ENCODE peak calls at places on chromosome 18, in nine cellular contexts. E, V, B, G, T, P, S, X and F are unnamed samples.

GRCh38 chr18:68922392-68922791 is 124.5 kb downstream of the CCDC102B start:
- DNase-seq in P (no peak), E (no peak), V (no peak), X (no peak), B (no peak), G (no peak), T (no peak), S (no peak), F (no peak)

GRCh38 chr18:2002604-2003003 is 568.7 kb downstream of the METTL4 start:
- DNase-seq in V (peak), X (no peak), E (no peak), T (no peak), P (no peak), G (no peak), S (no peak), B (no peak), F (no peak)

GRCh38 chr18:75167759-75168211 is 41.2 kb downstream of the PTGR3 start:
- DNase-seq in G (no peak), P (no peak), V (no peak), E (no peak), X (no peak), T (no peak), S (no peak), B (no peak), F (no peak)

GRCh38 chr18:61833387-61833786 is 59.4 kb downstream of the RNF152 start:
- DNase-seq in S (no peak), P (peak), E (no peak), V (peak), T (no peak), G (no peak), X (no peak), B (peak), F (no peak)

GRCh38 chr18:70072678-70073077 is 125.0 kb upstream of the CD226 start:
- DNase-seq in P (no peak), V (no peak), S (no peak), E (no peak), G (no peak), X (no peak), T (peak), B (no peak), F (peak)

GRCh38 chr18:67406678-67407077 is 109.8 kb downstream of the DSEL start:
- DNase-seq in E (no peak), X (no peak), P (no peak), T (no peak), V (no peak), G (no peak), B (no peak), S (no peak), F (no peak)

GRCh38 chr18:61531182-61531581 is 198.0 kb downstream of the CDH20 start:
- DNase-seq in B (no peak), S (no peak), E (no peak), T (no peak), P (no peak), G (peak), X (no peak), V (no peak), F (no peak)

GRCh38 chr18:34158881-34159690 is 65.6 kb downstream of the NOL4 start:
- DNase-seq in V (no peak), E (no peak), S (no peak), G (peak), B (no peak), T (no peak), P (no peak), X (peak), F (no peak)

GRCh38 chr18:23824704-23825103 is 135.5 kb downstream of the LAMA3 start:
- DNase-seq in E (no peak), B (no peak), P (peak), T (no peak), S (no peak), G (no peak), V (no peak), X (no peak), F (no peak)

GRCh38 chr18:23311346-23312103 is 141.6 kb upstream of the RIOK3 start:
- DNase-seq in B (peak), T (peak), X (peak), E (no peak), S (no peak), V (no peak), P (peak), G (no peak), F (peak)

GRCh38 chr18:9008709-9009635 is 93.5 kb upstream of the NDUFV2 start:
- DNase-seq in E (no peak), T (no peak), X (no peak), G (no peak), B (no peak), S (no peak), V (no peak), P (no peak), F (no peak)

GRCh38 chr18:8450013-8450412 is 159.2 kb upstream of the RAB12 start:
- DNase-seq in T (no peak), X (no peak), G (no peak), P (peak), V (no peak), S (no peak), B (no peak), E (no peak), F (no peak)

GRCh38 chr18:26863122-26863879 is 2.2 kb downstream of the AQP4 start:
- DNase-seq in V (no peak), E (no peak), X (peak), P (no peak), S (no peak), T (no peak), G (peak), B (no peak), F (no peak)

GRCh38 chr18:58915006-58915799 is 50.5 kb downstream of the ZNF532 start:
- DNase-seq in E (no peak), V (no peak), B (no peak), S (no peak), X (no peak), T (peak), P (no peak), G (no peak), F (no peak)

GRCh38 chr18:35919179-35919578 is 53.3 kb upstream of the RMP24 start:
- DNase-seq in E (no peak), T (no peak), G (no peak), X (no peak), V (no peak), B (no peak), P (no peak), S (no peak), F (no peak)

GRCh38 chr18:70046796-70047195 is 99.1 kb upstream of the CD226 start:
- DNase-seq in P (no peak), T (no peak), X (no peak), B (no peak), G (no peak), E (no peak), S (no peak), V (no peak), F (no peak)